ENCODE peak calls at places on chromosomes 5 and 9, in seven cellular contexts. P is psoas muscle, R is aorta, V is choroid plexus epithelial cell, J is AG04450, L is brain microvascular endothelial cell, B is foreskin fibroblast. K is an unnamed sample.

GRCh38 chr9:108727580-108728056 is 128.2 kb downstream of the ACTL7B start:
- DNase-seq in P (no peak), R (peak; percentile 82), V (no peak), J (no peak), L (no peak), B (peak; percentile 40), K (no peak)

GRCh38 chr5:14063117-14063516 is 80.0 kb upstream of the TRIO start:
- DNase-seq in P (no peak), R (no peak), V (no peak), J (no peak), L (no peak), B (peak; percentile 74), K (no peak)

GRCh38 chr5:124631874-124632550 is 114.4 kb downstream of the ZNF608 start:
- DNase-seq in P (no peak), R (no peak), V (no peak), J (no peak), L (peak; percentile 42), B (no peak), K (no peak)

GRCh38 chr5:136517755-136518154 is 152.4 kb upstream of the TRPC7 start:
- DNase-seq in P (no peak), R (no peak), V (no peak), J (no peak), L (no peak), B (no peak), K (no peak)

GRCh38 chr9:115289757-115290208 is 171.8 kb upstream of the TNC start:
- DNase-seq in P (no peak), R (no peak), V (peak; percentile 90), J (peak; percentile 39), L (peak; percentile 85), B (no peak), K (peak; percentile 75)

GRCh38 chr5:139708434-139708849 is 60.3 kb downstream of the CXXC5 start:
- DNase-seq in P (no peak), R (peak; percentile 27), V (no peak), J (no peak), L (no peak), B (no peak), K (no peak)

GRCh38 chr5:153781325-153781724 is 257.4 kb downstream of the FAM114A2 start:
- DNase-seq in P (no peak), R (no peak), V (no peak), J (no peak), L (no peak), B (no peak), K (no peak)

GRCh38 chr5:63263409-63263808 is 684.8 kb downstream of the LRRC70 start:
- DNase-seq in P (no peak), R (no peak), V (peak; percentile 34), J (no peak), L (no peak), B (peak; percentile 75), K (peak; percentile 25)

GRCh38 chr5:1468247-1468612 is 23.0 kb upstream of the SLC6A3 start:
- DNase-seq in P (no peak), R (no peak), V (peak; percentile 34), J (no peak), L (no peak), B (peak; percentile 31), K (no peak)

GRCh38 chr9:134975253-134975652 is 57.5 kb upstream of the FCN1 start:
- DNase-seq in P (no peak), R (no peak), V (no peak), J (no peak), L (no peak), B (no peak), K (no peak)

GRCh38 chr5:179285236-179285635 is 60.0 kb downstream of the ADAMTS2 start:
- DNase-seq in P (peak; percentile 81), R (peak; percentile 77), V (no peak), J (no peak), L (no peak), B (peak; percentile 41), K (no peak)

GRCh38 chr9:17810728-17811634 is 232.1 kb downstream of the SH3GL2 start:
- DNase-seq in P (peak; percentile 14), R (peak; percentile 48), V (peak; percentile 82), J (peak; percentile 23), L (peak; percentile 55), B (peak; percentile 85), K (peak; percentile 9)

GRCh38 chr5:142743677-142744441 is 26.3 kb upstream of the ARHGAP26 start:
- DNase-seq in P (no peak), R (no peak), V (peak; percentile 40), J (no peak), L (no peak), B (peak; percentile 59), K (no peak)

GRCh38 chr5:126195410-126196100 is 227.7 kb upstream of the GRAMD2B start:
- DNase-seq in P (no peak), R (no peak), V (peak; percentile 7), J (no peak), L (no peak), B (peak; percentile 24), K (no peak)

GRCh38 chr5:7827602-7828001 is 23.3 kb downstream of the CFAP90 start:
- DNase-seq in P (no peak), R (no peak), V (no peak), J (no peak), L (no peak), B (peak; percentile 38), K (no peak)

GRCh38 chr9:5499889-5500398 is 10.4 kb upstream of the PDCD1LG2 start:
- DNase-seq in P (no peak), R (no peak), V (peak; percentile 71), J (no peak), L (peak; percentile 51), B (peak; percentile 80), K (peak; percentile 45)

GRCh38 chr9:35415769-35416427 is 74.0 kb upstream of the RUSC2 start:
- DNase-seq in P (no peak), R (no peak), V (no peak), J (no peak), L (no peak), B (no peak), K (no peak)

GRCh38 chr5:65801332-65801731 is 79.3 kb downstream of the NLN start:
- DNase-seq in P (no peak), R (no peak), V (peak; percentile 86), J (no peak), L (peak; percentile 47), B (peak; percentile 71), K (no peak)

DNA sequence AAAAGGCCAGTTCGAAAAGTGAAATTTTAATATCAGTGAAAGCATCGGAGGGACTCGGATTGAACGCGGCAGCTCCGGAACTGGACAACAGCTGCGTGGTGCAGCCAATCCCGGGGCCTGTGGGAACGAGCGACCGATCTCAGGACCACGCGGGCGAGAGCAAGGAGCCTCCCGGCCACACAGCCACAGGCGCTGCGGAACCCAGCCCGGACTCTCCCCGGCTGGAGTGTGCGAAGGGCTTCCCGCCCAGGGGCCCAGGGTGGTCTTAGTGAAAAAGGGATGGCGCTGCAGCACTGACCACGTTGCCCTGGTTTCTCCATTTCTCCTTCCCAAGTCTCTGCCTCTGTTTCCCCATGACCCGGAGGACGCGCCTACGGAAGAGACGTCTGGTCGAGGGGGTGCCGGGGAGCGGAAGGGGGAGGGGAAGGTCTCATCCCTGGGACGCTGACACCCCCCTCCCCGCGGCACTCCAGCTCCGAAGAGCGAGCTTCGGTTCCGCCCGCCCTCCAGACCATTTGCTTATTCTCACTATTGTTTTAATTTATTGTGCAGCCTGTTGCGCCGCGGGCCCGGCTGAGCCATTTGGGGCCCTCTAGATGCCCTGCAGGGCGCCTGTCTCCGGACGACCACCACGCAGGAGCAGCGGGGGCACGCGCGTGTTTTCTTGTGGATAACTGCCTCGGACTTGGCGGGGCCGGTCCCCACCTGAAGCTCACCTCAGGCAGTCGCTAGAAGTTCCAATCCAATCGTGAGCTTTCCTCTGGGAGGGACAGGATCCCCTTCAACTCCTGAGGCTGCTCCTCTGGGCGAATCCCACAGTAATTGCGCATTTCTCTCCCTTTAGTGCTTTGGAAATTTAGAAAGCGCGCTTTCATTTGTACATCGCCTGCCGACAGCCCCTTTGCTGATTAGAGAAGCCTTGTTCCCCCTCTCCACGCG is 303.0 kb downstream of the PARP8 start:
- DNase-seq in P (no peak), R (no peak), V (no peak), J (no peak), L (no peak), B (peak; percentile 62), K (no peak)
- H3K4me3 ChIP-seq in P (peak overlapping the region; percentile 55), R (peak overlapping the region; percentile 15), V (no peak overlapping the region), J (no peak overlapping the region), L (no peak overlapping the region), B (peak overlapping the region; percentile 69), K (peak overlapping the region; percentile 22)

GRCh38 chr5:31937226-31937625 is 236.9 kb downstream of the GOLPH3 start:
- DNase-seq in P (no peak), R (no peak), V (no peak), J (no peak), L (no peak), B (no peak), K (no peak)
- H3K4me3 ChIP-seq in P (no peak overlapping the region), R (no peak overlapping the region), V (no peak overlapping the region), J (no peak overlapping the region), L (no peak overlapping the region), B (no peak overlapping the region), K (no peak overlapping the region)

GRCh38 chr5:138353550-138353893 is 1.0 kb downstream of the KDM3B start:
- DNase-seq in P (no peak), R (no peak), V (no peak), J (no peak), L (no peak), B (peak; percentile 68), K (no peak)

GRCh38 chr5:138354387-138354786 is 1.9 kb downstream of the KDM3B start:
- DNase-seq in P (no peak), R (no peak), V (no peak), J (no peak), L (no peak), B (no peak), K (no peak)

GRCh38 chr5:138352071-138352721 is at the start of gene KDM3B:
- DNase-seq in P (peak; percentile 86), R (peak; percentile 87), V (peak; percentile 85), J (peak; percentile 23), L (peak; percentile 69), B (peak; percentile 92), K (peak; percentile 50)

GRCh38 chr5:138352722-138353549 is 451 bp downstream of the KDM3B start:
- DNase-seq in P (peak; percentile 65), R (peak; percentile 77), V (peak; percentile 57), J (no peak), L (peak; percentile 47), B (peak; percentile 72), K (no peak)

DNA sequence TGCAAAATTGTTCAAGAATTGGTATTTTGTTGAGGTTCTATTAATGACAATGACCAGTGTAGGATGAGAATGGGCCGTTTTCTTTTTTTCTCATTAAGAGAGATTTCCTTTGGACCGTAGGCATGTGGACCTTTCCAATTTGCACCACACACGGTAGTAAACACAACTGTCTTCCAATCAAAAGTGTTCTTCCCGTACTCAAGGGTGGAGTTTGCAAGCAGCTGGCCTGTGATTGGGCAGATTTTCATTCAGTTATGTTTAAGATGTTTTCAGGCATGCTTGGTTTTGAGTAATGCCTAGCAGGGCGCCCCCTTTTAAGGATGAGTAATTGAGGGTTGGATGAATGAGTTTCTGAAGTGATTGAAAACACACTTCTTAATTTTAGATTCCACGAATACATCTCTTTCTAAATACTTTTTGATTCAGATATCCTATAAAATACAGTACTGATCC is 2.5 kb downstream of the KDM3B start:
- DNase-seq in P (no peak), R (no peak), V (peak; percentile 94), J (no peak), L (peak; percentile 80), B (peak; percentile 88), K (peak; percentile 45)
- H3K4me3 ChIP-seq in P (peak overlapping the region; percentile 96), R (peak overlapping the region; percentile 26), V (peak overlapping the region; percentile 83), J (peak overlapping the region; percentile 81), L (peak overlapping the region; percentile 83), B (peak overlapping the region; percentile 82), K (no peak overlapping the region)

DNA sequence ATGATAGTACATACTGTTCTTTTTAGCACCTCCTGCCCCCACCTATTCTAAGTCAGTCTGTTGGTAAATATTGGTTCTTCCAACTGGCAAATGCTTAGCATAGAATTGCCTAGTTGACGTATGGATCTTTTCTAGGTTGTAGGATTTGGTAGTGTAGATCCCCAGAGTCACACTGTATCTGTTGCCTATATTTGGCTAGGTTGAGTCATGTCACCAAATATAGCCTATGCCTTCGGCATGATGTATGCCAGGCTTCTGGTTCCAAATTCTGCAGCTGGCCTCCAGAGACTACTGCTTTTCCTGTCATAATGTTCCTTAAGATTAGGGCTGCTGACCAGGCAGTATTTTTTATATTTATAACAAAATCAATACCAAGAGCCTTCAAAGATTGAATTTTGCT is 38.2 kb downstream of the CPEB4 start:
- DNase-seq in P (no peak), R (peak; percentile 52), V (peak; percentile 24), J (no peak), L (peak; percentile 38), B (peak; percentile 78), K (no peak)
- H3K4me3 ChIP-seq in P (peak overlapping the region; percentile 17), R (no peak overlapping the region), V (no peak overlapping the region), J (no peak overlapping the region), L (no peak overlapping the region), B (no peak overlapping the region), K (no peak overlapping the region)